ENCODE peak calls at places on chromosomes 3 and 15, in four cellular contexts. One of them, this sample, is unnamed.
A peak's percentile ranks its signal among the peaks of the same experiment; 100 is the strongest.

GRCh38 chr15:65077981-65078352 is 1.4 kb downstream of the KBTBD13 start:
- DNase-seq in endothelial cell: peak; percentile 74
- DNase-seq in stimulated activated CD8-positive, alpha-beta memory T cell treated with anti-CD3 and anti-CD28 coated beads, Interleukin-12 subunit alpha, Interleukin-12 subunit beta, amount 100 ng/mL, for 4 hours: no peak
- DNase-seq in activated T-helper 9 cell treated with anti-CD3 and anti-CD28 coated beads, Interleukin-2, amount 50 U/mL, for 16 hours: peak; percentile 28
- DNase-seq in this sample: peak; percentile 51

GRCh38 chr3:143814358-143814968 is 33.8 kb downstream of the SLC9A9 start:
- DNase-seq in endothelial cell: no peak
- DNase-seq in stimulated activated CD8-positive, alpha-beta memory T cell treated with anti-CD3 and anti-CD28 coated beads, Interleukin-12 subunit alpha, Interleukin-12 subunit beta, amount 100 ng/mL, for 4 hours: no peak
- DNase-seq in activated T-helper 9 cell treated with anti-CD3 and anti-CD28 coated beads, Interleukin-2, amount 50 U/mL, for 16 hours: no peak
- DNase-seq in this sample: no peak

GRCh38 chr3:58074997-58075396 is 66.8 kb downstream of the FLNB start:
- DNase-seq in activated T-helper 9 cell treated with anti-CD3 and anti-CD28 coated beads, Interleukin-2, amount 50 U/mL, for 16 hours: no peak
- DNase-seq in endothelial cell: no peak
- DNase-seq in stimulated activated CD8-positive, alpha-beta memory T cell treated with anti-CD3 and anti-CD28 coated beads, Interleukin-12 subunit alpha, Interleukin-12 subunit beta, amount 100 ng/mL, for 4 hours: no peak
- DNase-seq in this sample: no peak

GRCh38 chr3:69009559-69010410 is 3.7 kb downstream of the EOGT start:
- DNase-seq in activated T-helper 9 cell treated with anti-CD3 and anti-CD28 coated beads, Interleukin-2, amount 50 U/mL, for 16 hours: no peak
- DNase-seq in endothelial cell: peak; percentile 20
- DNase-seq in stimulated activated CD8-positive, alpha-beta memory T cell treated with anti-CD3 and anti-CD28 coated beads, Interleukin-12 subunit alpha, Interleukin-12 subunit beta, amount 100 ng/mL, for 4 hours: no peak
- DNase-seq in this sample: no peak

GRCh38 chr15:67097893-67098740 is 32.7 kb downstream of the SMAD3 start:
- DNase-seq in activated T-helper 9 cell treated with anti-CD3 and anti-CD28 coated beads, Interleukin-2, amount 50 U/mL, for 16 hours: no peak
- DNase-seq in endothelial cell: no peak
- DNase-seq in stimulated activated CD8-positive, alpha-beta memory T cell treated with anti-CD3 and anti-CD28 coated beads, Interleukin-12 subunit alpha, Interleukin-12 subunit beta, amount 100 ng/mL, for 4 hours: no peak
- DNase-seq in this sample: peak; percentile 37

GRCh38 chr3:178618197-178618596 is 82.0 kb downstream of the KCNMB2 start:
- DNase-seq in stimulated activated CD8-positive, alpha-beta memory T cell treated with anti-CD3 and anti-CD28 coated beads, Interleukin-12 subunit alpha, Interleukin-12 subunit beta, amount 100 ng/mL, for 4 hours: no peak
- DNase-seq in activated T-helper 9 cell treated with anti-CD3 and anti-CD28 coated beads, Interleukin-2, amount 50 U/mL, for 16 hours: no peak
- DNase-seq in endothelial cell: no peak
- DNase-seq in this sample: no peak

GRCh38 chr3:4997946-4998345 is 18.7 kb downstream of the BHLHE40 start:
- DNase-seq in stimulated activated CD8-positive, alpha-beta memory T cell treated with anti-CD3 and anti-CD28 coated beads, Interleukin-12 subunit alpha, Interleukin-12 subunit beta, amount 100 ng/mL, for 4 hours: no peak
- DNase-seq in endothelial cell: no peak
- DNase-seq in activated T-helper 9 cell treated with anti-CD3 and anti-CD28 coated beads, Interleukin-2, amount 50 U/mL, for 16 hours: no peak
- DNase-seq in this sample: no peak

GRCh38 chr15:42457445-42458442 is 33.2 kb downstream of the ZNF106 start:
- DNase-seq in stimulated activated CD8-positive, alpha-beta memory T cell treated with anti-CD3 and anti-CD28 coated beads, Interleukin-12 subunit alpha, Interleukin-12 subunit beta, amount 100 ng/mL, for 4 hours: no peak
- DNase-seq in activated T-helper 9 cell treated with anti-CD3 and anti-CD28 coated beads, Interleukin-2, amount 50 U/mL, for 16 hours: no peak
- DNase-seq in endothelial cell: peak; percentile 26
- DNase-seq in this sample: no peak

GRCh38 chr3:96657710-96658109 is 156.7 kb upstream of the EPHA6 start:
- DNase-seq in stimulated activated CD8-positive, alpha-beta memory T cell treated with anti-CD3 and anti-CD28 coated beads, Interleukin-12 subunit alpha, Interleukin-12 subunit beta, amount 100 ng/mL, for 4 hours: no peak
- DNase-seq in endothelial cell: no peak
- DNase-seq in activated T-helper 9 cell treated with anti-CD3 and anti-CD28 coated beads, Interleukin-2, amount 50 U/mL, for 16 hours: no peak
- DNase-seq in this sample: no peak

GRCh38 chr3:156151824-156152428 is 31.5 kb downstream of the KCNAB1 start:
- DNase-seq in endothelial cell: peak; percentile 76
- DNase-seq in stimulated activated CD8-positive, alpha-beta memory T cell treated with anti-CD3 and anti-CD28 coated beads, Interleukin-12 subunit alpha, Interleukin-12 subunit beta, amount 100 ng/mL, for 4 hours: peak; percentile 4
- DNase-seq in activated T-helper 9 cell treated with anti-CD3 and anti-CD28 coated beads, Interleukin-2, amount 50 U/mL, for 16 hours: peak; percentile 22
- DNase-seq in this sample: no peak

GRCh38 chr15:24777307-24777706 is 101.7 kb downstream of the NPAP1 start:
- DNase-seq in stimulated activated CD8-positive, alpha-beta memory T cell treated with anti-CD3 and anti-CD28 coated beads, Interleukin-12 subunit alpha, Interleukin-12 subunit beta, amount 100 ng/mL, for 4 hours: no peak
- DNase-seq in activated T-helper 9 cell treated with anti-CD3 and anti-CD28 coated beads, Interleukin-2, amount 50 U/mL, for 16 hours: no peak
- DNase-seq in endothelial cell: no peak
- DNase-seq in this sample: no peak

GRCh38 chr3:26657406-26657976 is 34.9 kb downstream of the LRRC3B start:
- DNase-seq in endothelial cell: no peak
- DNase-seq in stimulated activated CD8-positive, alpha-beta memory T cell treated with anti-CD3 and anti-CD28 coated beads, Interleukin-12 subunit alpha, Interleukin-12 subunit beta, amount 100 ng/mL, for 4 hours: no peak
- DNase-seq in activated T-helper 9 cell treated with anti-CD3 and anti-CD28 coated beads, Interleukin-2, amount 50 U/mL, for 16 hours: no peak
- DNase-seq in this sample: no peak

This sample was measured in B cell.